ENCODE peak calls at places on chromosome 7, in four cellular contexts. U is GM12878, T is K562, F is HepG2. Q is an unnamed sample.

GRCh38 chr7:143205560-143206293 is 16.1 kb upstream of the TAS2R40 start:
- DNase-seq in U (peak), T (no peak), F (no peak), Q (no peak)

GRCh38 chr7:157769870-157770213 is 433.0 kb downstream of the DNAJB6 start:
- DNase-seq in U (no peak), T (no peak), F (no peak), Q (no peak)

GRCh38 chr7:121366852-121367431 is 29.2 kb downstream of the FAM3C start:
- DNase-seq in U (no peak), T (peak), F (peak), Q (peak)

GRCh38 chr7:153433223-153433622 is 619.0 kb upstream of the DPP6 start:
- DNase-seq in U (no peak), T (no peak), F (no peak), Q (no peak)

GRCh38 chr7:106279425-106280182 is 5.2 kb downstream of the NAMPT start:
- DNase-seq in U (no peak), T (peak), F (no peak), Q (no peak)

GRCh38 chr7:129433823-129434171 is 435 bp upstream of the STRIP2 start:
- DNase-seq in U (no peak), T (no peak), F (peak), Q (no peak)

GRCh38 chr7:73308074-73308664 is 457 bp downstream of the NSUN5 start:
- DNase-seq in U (no peak), T (no peak), F (no peak), Q (no peak)

GRCh38 chr7:56537952-56538351 is 421.7 kb upstream of the NUPR2 start:
- DNase-seq in U (no peak), T (no peak), F (no peak), Q (no peak)

GRCh38 chr7:112575864-112576263 is 95.1 kb downstream of the LSMEM1 start:
- DNase-seq in U (no peak), T (no peak), F (peak), Q (no peak)

GRCh38 chr7:36928718-36929117 is 204.4 kb upstream of the AOAH start:
- DNase-seq in U (no peak), T (no peak), F (no peak), Q (no peak)

GRCh38 chr7:48389977-48390376 is 218.7 kb downstream of the ABCA13 start:
- DNase-seq in U (no peak), T (no peak), F (no peak), Q (no peak)

GRCh38 chr7:38283809-38284208 is 10.4 kb upstream of the TARP start:
- DNase-seq in U (no peak), T (no peak), F (no peak), Q (no peak)

GRCh38 chr7:85102813-85103350 is 84.0 kb downstream of the SEMA3D start:
- DNase-seq in U (no peak), T (no peak), F (no peak), Q (no peak)

GRCh38 chr7:46755120-46756034 is 826.5 kb downstream of the TNS3 start:
- DNase-seq in U (no peak), T (no peak), F (no peak), Q (no peak)

GRCh38 chr7:84176716-84177115 is 17.9 kb downstream of the SEMA3A start:
- DNase-seq in U (no peak), T (no peak), F (no peak), Q (no peak)

GRCh38 chr7:158549176-158549833 is 38.3 kb downstream of the PTPRN2 start:
- DNase-seq in U (no peak), T (peak), F (no peak), Q (no peak)

GRCh38 chr7:74401137-74401859 is 52.4 kb upstream of the GTF2IRD1 start:
- DNase-seq in U (no peak), T (peak), F (peak), Q (peak)

GRCh38 chr7:42093361-42093905 is 143.6 kb downstream of the GLI3 start:
- DNase-seq in U (no peak), T (no peak), F (no peak), Q (no peak)

GRCh38 chr7:1746491-1746975 is 76.5 kb downstream of the ELFN1 start:
- DNase-seq in U (no peak), T (no peak), F (no peak), Q (no peak)

GRCh38 chr7:107394831-107395230 is 75.0 kb upstream of the GPR22 start:
- DNase-seq in U (no peak), T (no peak), F (no peak), Q (no peak)

GRCh38 chr7:70734436-70734835 is 397.5 kb upstream of the GALNT17 start:
- DNase-seq in U (no peak), T (no peak), F (no peak), Q (no peak)

GRCh38 chr7:16411391-16411790 is 9.9 kb downstream of the CRPPA start:
- DNase-seq in U (no peak), T (no peak), F (no peak), Q (no peak)

GRCh38 chr7:152025077-152025936 is at the start of gene GALNT11:
- DNase-seq in U (no peak), T (peak), F (peak), Q (peak)

GRCh38 chr7:111869266-111869665 is 307.0 kb upstream of the IMMP2L start:
- DNase-seq in U (no peak), T (no peak), F (no peak), Q (no peak)

GRCh38 chr7:81004098-81004497 is 85.2 kb upstream of the SEMA3C start:
- DNase-seq in U (no peak), T (no peak), F (no peak), Q (no peak)

GRCh38 chr7:80967536-80968297 is 48.9 kb upstream of the SEMA3C start:
- DNase-seq in U (no peak), T (no peak), F (no peak), Q (peak)

GRCh38 chr7:90988523-90988922 is 275.7 kb upstream of the FZD1 start:
- DNase-seq in U (no peak), T (no peak), F (no peak), Q (no peak)

GRCh38 chr7:152986369-152986768 is 226.8 kb downstream of the ACTR3B start:
- DNase-seq in U (no peak), T (no peak), F (no peak), Q (no peak)

DNA sequence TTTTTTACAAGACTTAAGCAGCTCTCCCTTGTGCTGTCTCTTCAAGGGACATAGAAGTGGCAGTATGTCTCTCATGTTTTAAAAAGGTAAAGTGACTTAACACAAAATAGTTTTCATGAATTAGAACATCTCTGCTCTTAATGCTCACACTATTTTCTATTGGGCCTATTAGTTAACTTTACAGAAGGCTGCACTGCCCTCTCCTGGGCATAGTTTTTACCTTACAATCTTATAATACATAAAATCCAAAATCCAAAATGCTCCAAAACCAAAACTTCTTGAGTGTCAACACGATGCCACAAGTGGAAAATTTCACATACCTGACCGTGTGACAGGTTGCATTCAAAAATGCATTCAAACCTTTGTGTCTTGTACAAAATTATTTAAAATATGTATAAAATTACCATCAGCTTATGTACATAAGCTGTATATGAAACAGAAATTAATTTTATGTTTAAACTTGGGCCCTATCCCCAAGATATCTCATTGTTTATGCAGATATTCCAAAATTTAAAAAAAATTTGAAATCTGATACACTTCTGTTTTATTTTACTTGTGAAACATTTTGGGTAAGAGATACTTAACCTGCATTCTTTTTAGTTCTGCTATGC is 25.8 kb downstream of the TES start:
- DNase-seq in U (no peak), T (peak), F (peak), Q (no peak)
- TF ChIP-seq FOXK2 in U (no peak), T (no peak), F (no peak), Q (no peak)

GRCh38 chr7:39582536-39582935 is 16.3 kb downstream of the YAE1 start:
- DNase-seq in U (no peak), T (no peak), F (no peak), Q (no peak)

GRCh38 chr7:39587393-39587792 is 21.2 kb downstream of the YAE1 start:
- DNase-seq in U (no peak), T (no peak), F (no peak), Q (no peak)

GRCh38 chr7:39588401-39588800 is 22.2 kb downstream of the YAE1 start:
- DNase-seq in U (no peak), T (no peak), F (no peak), Q (no peak)

GRCh38 chr7:39580150-39580874 is 14.1 kb downstream of the YAE1 start:
- DNase-seq in U (peak), T (peak), F (peak), Q (peak)

DNA sequence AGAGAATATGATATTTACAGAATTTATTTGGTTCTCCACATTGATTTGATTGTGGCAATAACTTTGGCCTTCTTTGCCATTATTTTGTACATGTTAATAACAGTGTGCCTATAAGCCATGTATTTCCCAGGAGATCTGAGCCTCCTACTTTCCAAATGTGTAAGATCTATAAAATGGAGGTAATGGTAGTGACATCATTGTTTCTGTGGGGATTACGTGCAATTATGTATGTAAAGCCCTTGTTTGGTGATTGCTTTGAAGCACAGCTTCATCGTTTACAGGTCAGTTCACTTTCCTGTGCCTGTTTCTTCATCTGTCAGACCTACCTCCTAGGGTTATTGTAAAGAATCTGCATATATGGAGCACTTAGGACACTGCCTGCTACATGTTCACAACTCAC is 17.3 kb downstream of the YAE1 start:
- DNase-seq in U (no peak), T (no peak), F (no peak), Q (no peak)
- TF ChIP-seq FOXK2 in U (no peak), T (no peak), F (no peak), Q (no peak)

GRCh38 chr7:127671341-127671740 is 19.3 kb downstream of the SND1 start:
- DNase-seq in U (no peak), T (no peak), F (no peak), Q (no peak)

GRCh38 chr7:127667751-127668530 is 15.9 kb downstream of the SND1 start:
- DNase-seq in U (no peak), T (no peak), F (no peak), Q (no peak)

GRCh38 chr7:127665922-127666321 is 13.9 kb downstream of the SND1 start:
- DNase-seq in U (no peak), T (no peak), F (no peak), Q (no peak)

GRCh38 chr7:127666602-127667001 is 14.6 kb downstream of the SND1 start:
- DNase-seq in U (no peak), T (no peak), F (no peak), Q (no peak)

DNA sequence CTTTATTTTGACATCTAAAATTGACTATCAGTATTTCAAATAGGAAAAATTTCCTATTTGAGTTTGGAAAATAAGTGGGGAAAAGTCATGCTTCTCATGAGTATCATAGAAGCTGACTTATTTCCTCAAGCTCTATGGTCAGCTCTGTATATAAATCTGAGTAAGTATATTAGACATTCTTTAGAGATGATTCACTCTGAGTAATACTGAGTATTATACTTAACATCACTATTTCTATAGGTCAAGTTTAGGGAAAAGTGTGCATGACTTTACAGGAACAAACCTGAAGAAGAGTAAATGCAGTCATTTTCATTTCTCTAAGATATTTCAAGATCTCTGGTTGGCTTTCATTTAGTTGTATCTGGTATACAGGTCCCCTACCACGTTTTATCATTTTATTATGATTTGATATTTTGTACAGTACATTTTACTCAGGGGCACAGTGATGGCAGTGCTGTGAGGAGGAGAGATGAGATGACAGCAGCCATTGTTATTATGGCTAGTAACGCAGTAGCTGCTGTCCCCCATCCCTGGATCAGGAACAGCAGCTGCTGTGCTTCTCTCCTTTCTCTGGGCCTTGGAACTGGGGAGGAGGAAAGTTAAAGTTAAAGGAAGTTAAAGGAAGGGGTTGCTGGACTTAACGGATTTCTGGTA is 15.2 kb downstream of the SND1 start:
- DNase-seq in U (no peak), T (no peak), F (no peak), Q (no peak)
- TF ChIP-seq FOXK2 in U (no peak), T (no peak), F (no peak), Q (no peak)

DNA sequence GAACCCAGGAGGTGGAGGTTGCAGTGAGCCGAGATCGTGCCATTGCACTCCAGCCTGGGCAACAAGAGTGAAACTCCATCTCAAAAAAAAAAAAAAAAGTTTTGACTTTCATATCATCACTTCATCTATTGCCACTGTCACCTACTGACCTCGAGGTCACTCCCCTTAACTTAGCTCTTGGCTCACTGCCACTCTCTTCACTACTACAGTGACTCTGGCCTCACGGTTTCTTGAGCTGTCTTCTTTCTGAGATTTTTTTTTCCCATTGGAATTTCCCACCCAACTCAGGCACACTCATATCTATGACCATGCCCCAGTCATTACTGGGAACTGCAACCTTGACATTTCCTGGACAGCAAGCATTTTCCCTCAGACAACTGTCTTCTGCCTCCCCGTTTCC is 42.6 kb upstream of the C7orf33 start:
- DNase-seq in U (no peak), T (no peak), F (no peak), Q (no peak)
- TF ChIP-seq FOXK2 in U (no peak), T (no peak), F (no peak), Q (no peak)

DNA sequence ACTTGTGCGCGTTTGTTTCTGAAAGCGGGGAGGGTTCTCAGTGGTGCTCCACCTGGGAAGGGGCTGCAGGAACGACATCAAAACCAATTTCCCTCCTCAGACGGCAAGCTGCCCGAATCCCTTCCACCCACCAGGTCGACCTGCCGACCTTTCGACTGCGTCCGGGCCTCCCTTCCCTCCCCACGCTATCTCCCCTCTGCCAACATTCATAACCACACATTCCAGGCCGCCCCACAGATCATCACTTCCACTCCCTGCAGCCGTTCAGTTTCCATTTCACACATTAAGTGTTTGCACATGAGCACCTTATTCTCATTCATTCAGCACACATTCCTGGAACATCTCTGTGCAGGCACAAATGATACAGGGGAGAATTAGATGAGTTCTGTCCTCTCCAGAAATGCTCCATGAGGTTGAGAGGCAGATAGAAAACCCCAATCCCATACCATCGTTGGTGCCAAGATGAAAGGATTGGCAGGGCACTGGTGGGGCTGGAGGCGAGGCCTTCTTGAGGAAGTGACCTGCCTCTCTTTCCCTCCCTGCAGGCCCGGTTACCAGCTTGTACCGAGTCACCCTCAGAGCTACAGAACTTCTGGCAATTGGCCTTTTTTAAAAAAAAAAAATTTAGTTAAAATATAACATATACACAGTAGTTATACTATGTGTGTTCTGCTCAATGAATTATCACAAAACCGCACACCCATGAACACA is 70.0 kb downstream of the MINDY4 start:
- DNase-seq in U (no peak), T (no peak), F (no peak), Q (no peak)
- TF ChIP-seq FOXK2 in U (no peak), T (no peak), F (no peak), Q (no peak)

GRCh38 chr7:10577866-10578374 is 395.8 kb upstream of the PHF14 start:
- DNase-seq in U (no peak), T (peak), F (no peak), Q (no peak)

DNA sequence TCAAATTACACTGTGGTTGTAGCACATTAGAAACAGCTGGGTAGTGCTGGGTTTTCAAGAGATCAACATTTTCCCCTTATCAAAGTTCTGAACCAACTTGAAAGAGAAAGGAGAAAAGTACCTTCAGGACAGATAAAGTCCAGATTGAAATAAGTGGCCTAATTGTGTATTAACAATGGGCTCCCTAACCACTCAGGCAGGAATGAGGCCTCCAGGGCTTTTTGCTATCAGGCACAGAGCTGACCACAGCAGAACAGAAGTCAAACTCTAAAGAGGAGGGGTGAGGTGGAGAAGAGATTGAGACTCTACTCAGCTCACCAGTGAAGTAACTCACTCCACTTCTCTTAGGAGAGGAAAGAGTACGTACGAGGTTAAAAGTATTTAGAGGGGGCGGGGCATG is 394.1 kb upstream of the PHF14 start:
- DNase-seq in U (no peak), T (no peak), F (no peak), Q (no peak)
- TF ChIP-seq FOXK2 in U (no peak), T (no peak), F (no peak), Q (no peak)

GRCh38 chr7:44108768-44109750 is 4.9 kb downstream of the AEBP1 start:
- DNase-seq in U (no peak), T (no peak), F (no peak), Q (no peak)
- TF ChIP-seq FOXK2 in U (no peak), T (no peak), F (no peak), Q (no peak)

GRCh38 chr7:141362580-141363435 is 188.4 kb upstream of the AGK start:
- DNase-seq in U (no peak), T (no peak), F (no peak), Q (no peak)
- TF ChIP-seq FOXK2 in U (no peak), T (no peak), F (no peak), Q (no peak)

GRCh38 chr7:131328387-131329175 is 905 bp downstream of the MKLN1 start:
- DNase-seq in U (no peak), T (no peak), F (no peak), Q (no peak)
- TF ChIP-seq FOXK2 in U (no peak), T (no peak), F (no peak), Q (no peak)

Q was measured in HEK293T.